ENCODE peak calls at places on chromosomes 2 and 18, in four cellular contexts. One of them, this sample, is unnamed.

GRCh38 chr2:189751080-189751658 is 11.4 kb downstream of the OSGEPL1 start:
- DNase-seq in endothelial cell of umbilical vein: peak; percentile 40
- DNase-seq in heart right ventricle: peak; percentile 16
- DNase-seq in uterus: no peak
- DNase-seq in this sample: no peak

GRCh38 chr18:3248062-3248669 is 565 bp downstream of the MYL12A start:
- DNase-seq in endothelial cell of umbilical vein: peak; percentile 52
- DNase-seq in heart right ventricle: peak; percentile 50
- DNase-seq in uterus: no peak
- DNase-seq in this sample: no peak

GRCh38 chr2:205721057-205721767 is 38.9 kb downstream of the NRP2 start:
- DNase-seq in endothelial cell of umbilical vein: no peak
- DNase-seq in heart right ventricle: no peak
- DNase-seq in uterus: no peak
- DNase-seq in this sample: no peak

GRCh38 chr2:200308001-200308400 is 1.5 kb downstream of the SPATS2L start:
- DNase-seq in endothelial cell of umbilical vein: no peak
- DNase-seq in heart right ventricle: no peak
- DNase-seq in uterus: no peak
- DNase-seq in this sample: no peak

GRCh38 chr18:56248613-56249235 is 389.7 kb downstream of the TXNL1 start:
- DNase-seq in endothelial cell of umbilical vein: no peak
- DNase-seq in heart right ventricle: no peak
- DNase-seq in uterus: no peak
- DNase-seq in this sample: no peak

GRCh38 chr2:169285528-169285927 is 76.8 kb downstream of the LRP2 start:
- DNase-seq in endothelial cell of umbilical vein: no peak
- DNase-seq in heart right ventricle: no peak
- DNase-seq in uterus: no peak
- DNase-seq in this sample: no peak

GRCh38 chr2:80852808-80853139 is 548.2 kb upstream of the LRRTM1 start:
- DNase-seq in endothelial cell of umbilical vein: no peak
- DNase-seq in heart right ventricle: no peak
- DNase-seq in uterus: no peak
- DNase-seq in this sample: no peak

GRCh38 chr2:233240897-233241296 is 10.6 kb upstream of the ATG16L1 start:
- DNase-seq in endothelial cell of umbilical vein: no peak
- DNase-seq in heart right ventricle: no peak
- DNase-seq in uterus: no peak
- DNase-seq in this sample: no peak

GRCh38 chr2:235659767-235660322 is 166.0 kb downstream of the AGAP1 start:
- DNase-seq in endothelial cell of umbilical vein: no peak
- DNase-seq in heart right ventricle: no peak
- DNase-seq in uterus: no peak
- DNase-seq in this sample: peak; percentile 71

GRCh38 chr18:56517761-56518160 is 120.6 kb downstream of the TXNL1 start:
- DNase-seq in endothelial cell of umbilical vein: no peak
- DNase-seq in heart right ventricle: no peak
- DNase-seq in uterus: no peak
- DNase-seq in this sample: no peak

GRCh38 chr2:23803965-23804542 is 122.9 kb downstream of the ATAD2B start:
- DNase-seq in endothelial cell of umbilical vein: peak; percentile 19
- DNase-seq in heart right ventricle: peak; percentile 17
- DNase-seq in uterus: peak; percentile 37
- DNase-seq in this sample: no peak

GRCh38 chr18:33184178-33184577 is 256.3 kb downstream of the CCDC178 start:
- DNase-seq in endothelial cell of umbilical vein: peak; percentile 69
- DNase-seq in heart right ventricle: no peak
- DNase-seq in uterus: no peak
- DNase-seq in this sample: no peak

GRCh38 chr2:37985333-37985732 is 60.2 kb downstream of the RMDN2 start:
- DNase-seq in endothelial cell of umbilical vein: no peak
- DNase-seq in heart right ventricle: no peak
- DNase-seq in uterus: no peak
- DNase-seq in this sample: no peak

GRCh38 chr2:205670292-205670691 is 12.0 kb upstream of the NRP2 start:
- DNase-seq in endothelial cell of umbilical vein: no peak
- DNase-seq in heart right ventricle: no peak
- DNase-seq in uterus: no peak
- DNase-seq in this sample: no peak

GRCh38 chr2:116706381-116706780 is 1108.1 kb upstream of the DDX18 start:
- DNase-seq in endothelial cell of umbilical vein: peak; percentile 10
- DNase-seq in heart right ventricle: no peak
- DNase-seq in uterus: no peak
- DNase-seq in this sample: no peak
- H3K9me3 ChIP-seq in endothelial cell of umbilical vein: no peaks in the 10 kb centered on the region
- H3K9me3 ChIP-seq in heart right ventricle: peaks cover 7% of the 10 kb centered on the region
- H3K9me3 ChIP-seq in uterus: no peaks in the 10 kb centered on the region
- H3K9me3 ChIP-seq in this sample: no peaks in the 10 kb centered on the region

GRCh38 chr2:2726163-2726562 is 395.1 kb upstream of the MYT1L start:
- DNase-seq in endothelial cell of umbilical vein: no peak
- DNase-seq in heart right ventricle: no peak
- DNase-seq in uterus: no peak
- DNase-seq in this sample: no peak

GRCh38 chr2:2730301-2730833 is 399.3 kb upstream of the MYT1L start:
- DNase-seq in endothelial cell of umbilical vein: no peak
- DNase-seq in heart right ventricle: no peak
- DNase-seq in uterus: no peak
- DNase-seq in this sample: no peak

GRCh38 chr2:2728635-2729034 is 397.6 kb upstream of the MYT1L start:
- DNase-seq in endothelial cell of umbilical vein: no peak
- DNase-seq in heart right ventricle: no peak
- DNase-seq in uterus: no peak
- DNase-seq in this sample: no peak

GRCh38 chr2:2729246-2729645 is 398.2 kb upstream of the MYT1L start:
- DNase-seq in endothelial cell of umbilical vein: no peak
- DNase-seq in heart right ventricle: no peak
- DNase-seq in uterus: no peak
- DNase-seq in this sample: no peak

GRCh38 chr2:2727876-2728511 is 396.9 kb upstream of the MYT1L start:
- DNase-seq in endothelial cell of umbilical vein: no peak
- DNase-seq in heart right ventricle: no peak
- DNase-seq in uterus: no peak
- DNase-seq in this sample: no peak
- H3K9me3 ChIP-seq in endothelial cell of umbilical vein: peaks cover 5% of the 10 kb centered on the region
- H3K9me3 ChIP-seq in heart right ventricle: no peaks in the 10 kb centered on the region
- H3K9me3 ChIP-seq in uterus: no peaks in the 10 kb centered on the region
- H3K9me3 ChIP-seq in this sample: no peaks in the 10 kb centered on the region

GRCh38 chr2:41498791-41499190 is 549.0 kb upstream of the PKDCC start:
- DNase-seq in endothelial cell of umbilical vein: no peak
- DNase-seq in heart right ventricle: no peak
- DNase-seq in uterus: no peak
- DNase-seq in this sample: no peak
- H3K9me3 ChIP-seq in endothelial cell of umbilical vein: peaks cover 3% of the 10 kb centered on the region
- H3K9me3 ChIP-seq in heart right ventricle: peaks cover 17% of the 10 kb centered on the region
- H3K9me3 ChIP-seq in uterus: no peaks in the 10 kb centered on the region
- H3K9me3 ChIP-seq in this sample: peaks cover 59% of the 10 kb centered on the region

GRCh38 chr2:88683160-88684021 is 8.1 kb upstream of the RPIA start:
- DNase-seq in endothelial cell of umbilical vein: no peak
- DNase-seq in heart right ventricle: no peak
- DNase-seq in uterus: no peak
- DNase-seq in this sample: no peak

GRCh38 chr2:88687384-88687783 is 4.1 kb upstream of the RPIA start:
- DNase-seq in endothelial cell of umbilical vein: no peak
- DNase-seq in heart right ventricle: no peak
- DNase-seq in uterus: no peak
- DNase-seq in this sample: no peak

GRCh38 chr2:88684519-88684918 is 7.0 kb upstream of the RPIA start:
- DNase-seq in endothelial cell of umbilical vein: no peak
- DNase-seq in heart right ventricle: no peak
- DNase-seq in uterus: no peak
- DNase-seq in this sample: no peak

GRCh38 chr2:88690591-88691338 is 708 bp upstream of the RPIA start:
- DNase-seq in endothelial cell of umbilical vein: no peak
- DNase-seq in heart right ventricle: no peak
- DNase-seq in uterus: no peak
- DNase-seq in this sample: no peak

GRCh38 chr2:88686320-88686719 is 5.2 kb upstream of the RPIA start:
- DNase-seq in endothelial cell of umbilical vein: no peak
- DNase-seq in heart right ventricle: no peak
- DNase-seq in uterus: no peak
- DNase-seq in this sample: no peak
- H3K9me3 ChIP-seq in endothelial cell of umbilical vein: peaks cover 4% of the 10 kb centered on the region
- H3K9me3 ChIP-seq in heart right ventricle: no peaks in the 10 kb centered on the region
- H3K9me3 ChIP-seq in uterus: no peaks in the 10 kb centered on the region
- H3K9me3 ChIP-seq in this sample: no peaks in the 10 kb centered on the region

DNA sequence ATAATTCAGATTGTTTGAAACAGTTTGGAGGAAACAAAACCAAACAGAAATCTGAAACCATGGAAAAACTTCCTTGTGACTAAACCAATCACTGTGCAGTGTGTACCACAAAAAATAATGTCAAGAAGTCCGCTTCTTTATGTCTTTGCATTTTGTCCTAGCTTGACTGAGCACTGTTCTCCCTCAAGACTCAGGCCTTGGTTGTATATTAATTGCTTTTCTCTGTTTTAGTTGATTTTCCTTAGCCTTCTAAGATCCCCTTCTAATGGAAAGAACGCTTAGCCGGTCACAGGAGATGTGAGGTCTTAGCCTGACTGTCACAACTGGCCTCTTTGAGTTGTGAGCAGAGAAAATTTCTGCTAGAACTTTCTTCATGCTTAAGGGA is 56.6 kb downstream of the LCLAT1 start:
- DNase-seq in endothelial cell of umbilical vein: no peak
- DNase-seq in heart right ventricle: no peak
- DNase-seq in uterus: no peak
- DNase-seq in this sample: no peak
- H3K9me3 ChIP-seq in endothelial cell of umbilical vein: no peaks in the 10 kb centered on the region
- H3K9me3 ChIP-seq in heart right ventricle: no peaks in the 10 kb centered on the region
- H3K9me3 ChIP-seq in uterus: no peaks in the 10 kb centered on the region
- H3K9me3 ChIP-seq in this sample: peaks cover 9% of the 10 kb centered on the region

GRCh38 chr2:20030224-20030623 is 17.8 kb upstream of the MATN3 start:
- DNase-seq in endothelial cell of umbilical vein: no peak
- DNase-seq in heart right ventricle: no peak
- DNase-seq in uterus: no peak
- DNase-seq in this sample: no peak

GRCh38 chr2:20027715-20028434 is 15.4 kb upstream of the MATN3 start:
- DNase-seq in endothelial cell of umbilical vein: peak; percentile 89
- DNase-seq in heart right ventricle: no peak
- DNase-seq in uterus: no peak
- DNase-seq in this sample: no peak

GRCh38 chr2:20025065-20025786 is 12.8 kb upstream of the MATN3 start:
- DNase-seq in endothelial cell of umbilical vein: peak; percentile 36
- DNase-seq in heart right ventricle: no peak
- DNase-seq in uterus: no peak
- DNase-seq in this sample: no peak

GRCh38 chr2:20021405-20022009 is 9.0 kb upstream of the MATN3 start:
- DNase-seq in endothelial cell of umbilical vein: no peak
- DNase-seq in heart right ventricle: no peak
- DNase-seq in uterus: no peak
- DNase-seq in this sample: no peak

GRCh38 chr2:20027260-20027677 is 14.8 kb upstream of the MATN3 start:
- DNase-seq in endothelial cell of umbilical vein: peak; percentile 54
- DNase-seq in heart right ventricle: no peak
- DNase-seq in uterus: no peak
- DNase-seq in this sample: no peak
- H3K9me3 ChIP-seq in endothelial cell of umbilical vein: no peaks in the 10 kb centered on the region
- H3K9me3 ChIP-seq in heart right ventricle: no peaks in the 10 kb centered on the region
- H3K9me3 ChIP-seq in uterus: no peaks in the 10 kb centered on the region
- H3K9me3 ChIP-seq in this sample: no peaks in the 10 kb centered on the region

GRCh38 chr2:72363406-72363805 is 215.7 kb upstream of the CYP26B1 start:
- DNase-seq in endothelial cell of umbilical vein: no peak
- DNase-seq in heart right ventricle: no peak
- DNase-seq in uterus: no peak
- DNase-seq in this sample: no peak

GRCh38 chr2:72361516-72361915 is 213.9 kb upstream of the CYP26B1 start:
- DNase-seq in endothelial cell of umbilical vein: no peak
- DNase-seq in heart right ventricle: no peak
- DNase-seq in uterus: no peak
- DNase-seq in this sample: no peak

DNA sequence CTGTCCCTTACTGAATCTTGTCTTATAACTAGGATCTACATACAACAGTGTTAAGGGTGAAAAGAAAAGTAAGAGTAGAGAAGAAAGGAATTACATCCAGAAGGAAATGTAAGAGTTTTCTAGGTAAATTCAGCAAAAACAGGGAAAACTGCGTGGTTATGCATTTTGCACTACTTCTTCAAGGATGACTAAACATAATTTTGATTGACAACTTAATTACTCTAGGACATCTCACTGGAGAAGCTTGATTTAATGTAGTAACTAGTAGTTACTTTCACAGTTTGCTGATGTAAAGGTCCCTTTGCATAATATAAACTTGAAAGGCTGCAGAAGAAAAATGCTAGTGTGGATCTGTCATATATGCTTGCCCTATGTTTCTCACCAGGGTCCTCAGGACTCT is 213.4 kb upstream of the CYP26B1 start:
- DNase-seq in endothelial cell of umbilical vein: no peak
- DNase-seq in heart right ventricle: no peak
- DNase-seq in uterus: no peak
- DNase-seq in this sample: no peak
- H3K9me3 ChIP-seq in endothelial cell of umbilical vein: no peaks in the 10 kb centered on the region
- H3K9me3 ChIP-seq in heart right ventricle: no peaks in the 10 kb centered on the region
- H3K9me3 ChIP-seq in uterus: no peaks in the 10 kb centered on the region
- H3K9me3 ChIP-seq in this sample: no peaks in the 10 kb centered on the region